ENCODE peak calls at places on chromosomes 2 and 18, in seven cellular contexts. V is heart right ventricle, X is heart left ventricle, J is uterus, S is esophagus squamous epithelium, R is glutamatergic neuron, N is Calu3. Y is an unnamed sample.

GRCh38 chr2:45908316-45909150 is 257.1 kb downstream of the PRKCE start:
- DNase-seq in V (no peak), R (no peak), N (no peak), X (no peak), J (no peak), S (no peak), Y (no peak)

GRCh38 chr2:2640371-2640770 is 309.3 kb upstream of the MYT1L start:
- DNase-seq in V (no peak), X (peak), N (no peak), R (no peak), J (no peak), S (no peak), Y (peak)

GRCh38 chr2:201781583-201782051 is 884 bp upstream of the ALS2 start:
- DNase-seq in N (no peak), X (no peak), J (no peak), R (no peak), S (no peak), V (peak), Y (peak)

GRCh38 chr2:108271691-108272253 is 16.9 kb upstream of the SULT1C2 start:
- DNase-seq in N (peak), X (no peak), S (no peak), V (peak), J (no peak), R (no peak), Y (no peak)

GRCh38 chr18:70384181-70384790 is 95.4 kb downstream of the SOCS6 start:
- DNase-seq in V (no peak), N (peak), J (no peak), S (no peak), X (no peak), R (no peak), Y (no peak)

GRCh38 chr2:216365518-216365917 is 6.8 kb downstream of the MARCHF4 start:
- DNase-seq in S (no peak), N (no peak), V (no peak), J (no peak), R (no peak), X (no peak), Y (no peak)

GRCh38 chr2:51722311-51722710 is 690.4 kb upstream of the NRXN1 start:
- DNase-seq in X (no peak), V (no peak), S (no peak), J (no peak), N (no peak), R (no peak), Y (no peak)

GRCh38 chr2:237344972-237345870 is 68.7 kb downstream of the COL6A3 start:
- DNase-seq in V (no peak), X (no peak), R (no peak), N (no peak), S (no peak), J (no peak), Y (no peak)

GRCh38 chr18:79062806-79063205 is 6.4 kb upstream of the ATP9B start:
- DNase-seq in V (no peak), R (no peak), J (no peak), X (no peak), S (no peak), N (peak), Y (no peak)

GRCh38 chr2:137050949-137051348 is 285.6 kb downstream of the THSD7B start:
- DNase-seq in V (no peak), S (no peak), R (no peak), X (no peak), J (no peak), N (no peak), Y (no peak)

GRCh38 chr2:84389794-84390193 is 69.3 kb downstream of the SUCLG1 start:
- DNase-seq in X (no peak), S (no peak), J (no peak), N (no peak), R (no peak), V (no peak), Y (no peak)

GRCh38 chr2:232385660-232386489 is 7.3 kb downstream of the ALPP start:
- DNase-seq in X (peak), V (no peak), R (no peak), N (peak), J (no peak), S (no peak), Y (no peak)

GRCh38 chr2:133718688-133719201 is 150.5 kb upstream of the NCKAP5 start:
- DNase-seq in J (no peak), X (no peak), S (no peak), R (no peak), N (no peak), V (peak), Y (no peak)

GRCh38 chr18:48996901-48997463 is 46.2 kb upstream of the SMAD7 start:
- DNase-seq in X (peak), N (peak), S (no peak), V (no peak), J (no peak), R (no peak), Y (peak)

GRCh38 chr18:13269599-13270011 is 51.0 kb downstream of the LDLRAD4 start:
- DNase-seq in V (peak), J (peak), R (no peak), X (peak), S (no peak), N (no peak), Y (peak)

GRCh38 chr18:67513285-67513684 is 3.2 kb downstream of the DSEL start:
- DNase-seq in S (no peak), N (no peak), V (no peak), X (no peak), R (no peak), J (no peak), Y (no peak)

GRCh38 chr2:106868199-106868598 is 17.8 kb downstream of the ST6GAL2 start:
- DNase-seq in R (no peak), V (no peak), S (no peak), J (no peak), N (no peak), X (no peak), Y (peak)
- TF ChIP-seq CTCF in R (peak), V (peak), S (no peak), J (no peak), N (no peak), X (peak), Y (peak)

GRCh38 chr2:99565227-99565626 is 75.4 kb upstream of the REV1 start:
- DNase-seq in V (no peak), N (no peak), S (no peak), R (no peak), X (no peak), J (no peak), Y (no peak)
- TF ChIP-seq CTCF in V (no peak), N (no peak), S (no peak), R (no peak), X (no peak), J (no peak), Y (no peak)

DNA sequence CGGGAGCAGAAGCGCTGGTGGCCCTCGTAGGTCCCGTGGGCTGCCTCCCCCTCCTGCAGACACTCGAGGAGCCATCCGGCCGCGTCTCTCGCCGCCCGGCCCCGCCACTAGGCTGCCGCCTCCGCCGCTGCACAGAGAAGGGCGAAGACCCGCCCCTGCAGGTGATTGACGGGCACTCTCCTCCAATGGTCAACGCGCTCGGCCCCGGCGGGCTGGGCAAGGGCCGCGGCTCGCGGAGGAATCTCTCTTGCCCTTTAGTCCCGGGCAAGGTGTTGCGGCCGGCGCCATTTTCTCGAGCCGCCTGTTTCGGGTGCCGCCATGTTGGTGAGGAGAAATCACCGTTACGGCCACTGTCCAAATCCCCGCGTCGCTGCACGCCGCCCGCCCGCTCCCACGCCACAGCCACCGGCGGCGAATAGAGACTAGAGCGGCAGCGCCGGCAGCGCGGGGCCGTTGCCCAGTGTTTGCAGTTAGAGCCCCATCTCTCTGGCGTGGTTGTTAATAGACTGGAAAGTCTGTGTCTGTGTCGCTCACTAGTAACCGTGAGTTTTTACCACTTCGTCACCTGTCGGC is at the start of gene ZC3H6:
- DNase-seq in J (peak), N (peak), R (peak), V (peak), S (peak), X (peak), Y (peak)
- TF ChIP-seq CTCF in J (peak), N (no peak), R (peak), V (peak), S (peak), X (peak), Y (peak)

DNA sequence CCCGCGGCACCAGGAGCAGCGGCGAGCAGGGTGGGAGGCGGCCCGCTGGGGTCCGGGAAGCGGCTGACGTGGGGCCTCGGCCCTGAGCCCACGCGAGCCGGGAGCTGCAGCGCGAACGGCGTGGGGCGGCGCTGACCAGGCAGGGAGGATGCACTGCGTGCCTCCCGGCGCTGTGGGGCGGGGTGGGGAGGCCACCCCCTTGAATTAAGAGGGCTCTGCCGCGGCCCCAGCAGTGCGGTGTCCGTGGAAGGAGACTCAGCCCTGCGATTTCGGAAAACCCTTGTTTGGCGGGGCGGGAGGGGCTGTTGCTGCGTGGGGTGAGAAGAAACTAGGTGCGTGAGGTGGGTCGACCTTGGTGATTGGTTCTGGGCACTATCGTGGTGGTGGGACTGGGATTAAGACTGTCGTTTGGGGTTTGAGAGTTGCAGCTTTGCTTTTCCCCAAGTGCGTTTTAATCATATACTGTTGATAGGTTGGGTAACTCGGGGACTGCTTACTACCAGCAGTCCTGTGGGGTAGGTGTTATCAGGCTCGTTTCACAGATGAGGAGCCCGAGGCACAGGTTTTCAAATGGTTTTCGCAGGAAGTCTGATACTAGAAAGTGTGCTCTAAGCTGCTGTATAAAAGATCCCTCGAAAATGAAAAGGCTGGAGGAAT is 703 bp downstream of the ACSL3 start:
- DNase-seq in X (peak), R (no peak), S (no peak), V (peak), J (peak), N (peak), Y (peak)
- TF ChIP-seq CTCF in X (no peak), R (no peak), S (no peak), V (no peak), J (no peak), N (no peak), Y (no peak)

GRCh38 chr2:200585730-200586643 is at the start of gene AOX1:
- DNase-seq in S (no peak), V (no peak), R (peak), N (peak), J (peak), X (peak), Y (peak)
- TF ChIP-seq CTCF in S (no peak), V (no peak), R (no peak), N (no peak), J (no peak), X (no peak), Y (peak)

DNA sequence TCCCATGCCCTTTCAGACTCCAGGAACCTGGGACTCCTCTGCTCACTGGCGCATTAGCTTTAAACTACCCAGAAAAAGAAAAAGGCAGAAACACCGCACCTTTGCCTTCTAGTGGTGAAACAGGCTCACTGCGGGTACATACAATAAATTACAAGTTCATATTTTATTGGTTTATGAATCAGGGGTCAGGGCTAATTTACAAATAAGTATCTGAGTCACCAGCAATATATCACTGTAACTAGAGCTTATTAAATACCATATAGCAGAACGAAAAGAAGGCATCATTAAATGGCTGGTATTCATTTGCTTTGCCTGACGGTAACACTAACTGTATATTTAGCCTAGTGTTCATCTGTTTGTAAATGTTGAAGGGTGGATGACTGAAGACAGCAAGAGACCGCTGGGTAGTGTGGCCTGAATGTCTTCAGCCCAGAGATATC is 26.9 kb upstream of the DTNB start:
- DNase-seq in N (peak), R (no peak), V (no peak), S (no peak), X (no peak), J (no peak), Y (peak)
- TF ChIP-seq CTCF in N (peak), R (peak), V (peak), S (peak), X (peak), J (peak), Y (peak)